ENCODE peak calls at places on chromosomes 11 and 22, in eight cellular contexts. One of them, this sample, is unnamed.

GRCh38 chr11:88979641-88980040 is 86.1 kb downstream of the GRM5 start:
- DNase-seq in RPMI8226: no peak
- DNase-seq in germinal center: no peak
- DNase-seq in activated T-cell treated with anti-CD3 and anti-CD28 coated beads for 4 hours: no peak
- DNase-seq in substantia nigra: no peak
- DNase-seq in ovary: no peak
- DNase-seq in H54: no peak
- DNase-seq in HL-60: no peak
- DNase-seq in this sample: no peak

GRCh38 chr22:32680895-32681294 is 120.6 kb upstream of the TIMP3 start:
- DNase-seq in RPMI8226: no peak
- DNase-seq in germinal center: no peak
- DNase-seq in activated T-cell treated with anti-CD3 and anti-CD28 coated beads for 4 hours: no peak
- DNase-seq in substantia nigra: no peak
- DNase-seq in ovary: no peak
- DNase-seq in H54: no peak
- DNase-seq in HL-60: no peak
- DNase-seq in this sample: no peak

GRCh38 chr11:123549901-123550619 is 104.4 kb downstream of the SCN3B start:
- DNase-seq in RPMI8226: no peak
- DNase-seq in germinal center: no peak
- DNase-seq in activated T-cell treated with anti-CD3 and anti-CD28 coated beads for 4 hours: no peak
- DNase-seq in substantia nigra: no peak
- DNase-seq in ovary: no peak
- DNase-seq in H54: no peak
- DNase-seq in HL-60: peak; percentile 21
- DNase-seq in this sample: no peak

GRCh38 chr22:31492151-31492550 is 2.5 kb upstream of the EIF4ENIF1 start:
- DNase-seq in RPMI8226: no peak
- DNase-seq in germinal center: no peak
- DNase-seq in activated T-cell treated with anti-CD3 and anti-CD28 coated beads for 4 hours: no peak
- DNase-seq in substantia nigra: no peak
- DNase-seq in ovary: no peak
- DNase-seq in H54: no peak
- DNase-seq in HL-60: no peak
- DNase-seq in this sample: no peak

GRCh38 chr11:84854498-84854880 is 772.7 kb downstream of the DLG2 start:
- DNase-seq in RPMI8226: no peak
- DNase-seq in germinal center: no peak
- DNase-seq in activated T-cell treated with anti-CD3 and anti-CD28 coated beads for 4 hours: no peak
- DNase-seq in substantia nigra: no peak
- DNase-seq in ovary: no peak
- DNase-seq in H54: no peak
- DNase-seq in HL-60: no peak
- DNase-seq in this sample: no peak

GRCh38 chr11:46352063-46352841 is 5.0 kb downstream of the DGKZ start:
- DNase-seq in RPMI8226: no peak
- DNase-seq in germinal center: peak; percentile 46
- DNase-seq in activated T-cell treated with anti-CD3 and anti-CD28 coated beads for 4 hours: peak; percentile 68
- DNase-seq in substantia nigra: peak; percentile 31
- DNase-seq in ovary: no peak
- DNase-seq in H54: peak; percentile 75
- DNase-seq in HL-60: no peak
- DNase-seq in this sample: peak; percentile 66

GRCh38 chr11:19660076-19660475 is 52.6 kb upstream of the NAV2 start:
- DNase-seq in RPMI8226: peak; percentile 46
- DNase-seq in germinal center: no peak
- DNase-seq in activated T-cell treated with anti-CD3 and anti-CD28 coated beads for 4 hours: no peak
- DNase-seq in substantia nigra: no peak
- DNase-seq in ovary: no peak
- DNase-seq in H54: peak; percentile 58
- DNase-seq in HL-60: no peak
- DNase-seq in this sample: no peak

GRCh38 chr11:80379620-80380278 is 938.9 kb upstream of the TENM4 start:
- DNase-seq in RPMI8226: no peak
- DNase-seq in germinal center: no peak
- DNase-seq in activated T-cell treated with anti-CD3 and anti-CD28 coated beads for 4 hours: no peak
- DNase-seq in substantia nigra: no peak
- DNase-seq in ovary: no peak
- DNase-seq in H54: no peak
- DNase-seq in HL-60: no peak
- DNase-seq in this sample: no peak

GRCh38 chr11:72066855-72067254 is 13.5 kb downstream of the NUMA1 start:
- DNase-seq in RPMI8226: no peak
- DNase-seq in germinal center: no peak
- DNase-seq in activated T-cell treated with anti-CD3 and anti-CD28 coated beads for 4 hours: no peak
- DNase-seq in substantia nigra: no peak
- DNase-seq in ovary: no peak
- DNase-seq in H54: no peak
- DNase-seq in HL-60: no peak
- DNase-seq in this sample: no peak

GRCh38 chr11:110177057-110177397 is 83.8 kb downstream of the ZC3H12C start:
- DNase-seq in RPMI8226: no peak
- DNase-seq in germinal center: no peak
- DNase-seq in activated T-cell treated with anti-CD3 and anti-CD28 coated beads for 4 hours: no peak
- DNase-seq in substantia nigra: no peak
- DNase-seq in ovary: no peak
- DNase-seq in H54: no peak
- DNase-seq in HL-60: no peak
- DNase-seq in this sample: no peak

GRCh38 chr11:393219-394033 is 583 bp upstream of the PKP3 start:
- DNase-seq in RPMI8226: no peak
- DNase-seq in germinal center: no peak
- DNase-seq in activated T-cell treated with anti-CD3 and anti-CD28 coated beads for 4 hours: no peak
- DNase-seq in substantia nigra: no peak
- DNase-seq in ovary: no peak
- DNase-seq in H54: peak; percentile 100
- DNase-seq in HL-60: no peak
- DNase-seq in this sample: no peak

GRCh38 chr11:704799-705645 is 1.0 kb upstream of the EPS8L2 start:
- DNase-seq in RPMI8226: no peak
- DNase-seq in germinal center: no peak
- DNase-seq in activated T-cell treated with anti-CD3 and anti-CD28 coated beads for 4 hours: no peak
- DNase-seq in substantia nigra: no peak
- DNase-seq in ovary: peak; percentile 35
- DNase-seq in H54: no peak
- DNase-seq in HL-60: no peak
- DNase-seq in this sample: no peak

GRCh38 chr22:48035897-48036296 is 1273.4 kb downstream of the TBC1D22A start:
- DNase-seq in RPMI8226: no peak
- DNase-seq in germinal center: no peak
- DNase-seq in activated T-cell treated with anti-CD3 and anti-CD28 coated beads for 4 hours: no peak
- DNase-seq in substantia nigra: no peak
- DNase-seq in ovary: no peak
- DNase-seq in H54: no peak
- DNase-seq in HL-60: no peak
- DNase-seq in this sample: no peak

GRCh38 chr11:79374707-79375106 is 66.1 kb downstream of the TENM4 start:
- DNase-seq in RPMI8226: no peak
- DNase-seq in germinal center: no peak
- DNase-seq in activated T-cell treated with anti-CD3 and anti-CD28 coated beads for 4 hours: no peak
- DNase-seq in substantia nigra: peak; percentile 13
- DNase-seq in ovary: no peak
- DNase-seq in H54: no peak
- DNase-seq in HL-60: no peak
- DNase-seq in this sample: no peak

GRCh38 chr22:20507253-20508066 is at the start of gene MED15:
- DNase-seq in RPMI8226: peak; percentile 78
- DNase-seq in germinal center: peak; percentile 88
- DNase-seq in activated T-cell treated with anti-CD3 and anti-CD28 coated beads for 4 hours: peak; percentile 83
- DNase-seq in substantia nigra: peak; percentile 85
- DNase-seq in ovary: peak; percentile 89
- DNase-seq in H54: no peak
- DNase-seq in HL-60: peak; percentile 86
- DNase-seq in this sample: peak; percentile 93

GRCh38 chr22:43798492-43798891 is 13.6 kb downstream of the EFCAB6 start:
- DNase-seq in RPMI8226: peak; percentile 16
- DNase-seq in germinal center: no peak
- DNase-seq in activated T-cell treated with anti-CD3 and anti-CD28 coated beads for 4 hours: no peak
- DNase-seq in substantia nigra: no peak
- DNase-seq in ovary: no peak
- DNase-seq in H54: no peak
- DNase-seq in HL-60: no peak
- DNase-seq in this sample: no peak

GRCh38 chr22:37164535-37164887 is 14.8 kb upstream of the IL2RB start:
- DNase-seq in RPMI8226: no peak
- DNase-seq in germinal center: no peak
- DNase-seq in activated T-cell treated with anti-CD3 and anti-CD28 coated beads for 4 hours: no peak
- DNase-seq in substantia nigra: no peak
- DNase-seq in ovary: no peak
- DNase-seq in H54: no peak
- DNase-seq in HL-60: no peak
- DNase-seq in this sample: no peak

GRCh38 chr11:31806186-31806943 is 4.8 kb downstream of the PAX6 start:
- DNase-seq in RPMI8226: no peak
- DNase-seq in germinal center: no peak
- DNase-seq in activated T-cell treated with anti-CD3 and anti-CD28 coated beads for 4 hours: no peak
- DNase-seq in substantia nigra: no peak
- DNase-seq in ovary: no peak
- DNase-seq in H54: no peak
- DNase-seq in HL-60: no peak
- DNase-seq in this sample: no peak

GRCh38 chr11:131235328-131236298 is 134.8 kb upstream of the NTM start:
- DNase-seq in RPMI8226: no peak
- DNase-seq in germinal center: no peak
- DNase-seq in activated T-cell treated with anti-CD3 and anti-CD28 coated beads for 4 hours: no peak
- DNase-seq in substantia nigra: no peak
- DNase-seq in ovary: no peak
- DNase-seq in H54: no peak
- DNase-seq in HL-60: no peak
- DNase-seq in this sample: no peak